ENCODE peak calls at places on chromosomes 1 and 21, in nine cellular contexts. V, N, R, D, X, U, M, O and Z are unnamed samples.

GRCh38 chr1:236338096-236338495 is 56.0 kb upstream of the EDARADD start:
- DNase-seq in V (no peak), N (no peak), R (peak), D (no peak), X (peak), U (no peak), M (no peak), O (no peak), Z (no peak)

GRCh38 chr1:199170711-199171110 is 531.9 kb downstream of the PTPRC start:
- DNase-seq in V (no peak), N (no peak), R (peak), D (no peak), X (no peak), U (no peak), M (no peak), O (no peak), Z (no peak)

GRCh38 chr21:28439852-28440251 is 552.8 kb downstream of the LTN1 start:
- DNase-seq in V (no peak), N (peak), R (no peak), D (no peak), X (no peak), U (no peak), M (no peak), O (no peak), Z (no peak)

GRCh38 chr21:21163904-21164303 is 165.7 kb downstream of the NCAM2 start:
- DNase-seq in V (no peak), N (peak), R (peak), D (peak), X (peak), U (peak), M (peak), O (peak), Z (peak)

GRCh38 chr1:227730630-227731151 is 4.4 kb downstream of the JMJD4 start:
- DNase-seq in V (no peak), N (no peak), R (no peak), D (no peak), X (no peak), U (peak), M (no peak), O (no peak), Z (no peak)

GRCh38 chr1:115261511-115261910 is 76.5 kb downstream of the NGF start:
- DNase-seq in V (no peak), N (no peak), R (no peak), D (no peak), X (no peak), U (no peak), M (no peak), O (no peak), Z (no peak)

GRCh38 chr1:55249646-55250398 is 34.7 kb upstream of the USP24 start:
- DNase-seq in V (no peak), N (no peak), R (no peak), D (no peak), X (no peak), U (no peak), M (no peak), O (no peak), Z (no peak)

GRCh38 chr1:246072456-246072855 is 434.6 kb downstream of the SMYD3 start:
- DNase-seq in V (no peak), N (no peak), R (no peak), D (no peak), X (no peak), U (no peak), M (no peak), O (no peak), Z (no peak)

GRCh38 chr1:117673405-117673804 is 67.6 kb downstream of the TENT5C start:
- DNase-seq in V (peak), N (peak), R (peak), D (no peak), X (peak), U (no peak), M (peak), O (no peak), Z (peak)

GRCh38 chr1:12477301-12477700 is 140.7 kb downstream of the DHRS3 start:
- DNase-seq in V (no peak), N (no peak), R (no peak), D (no peak), X (no peak), U (no peak), M (no peak), O (no peak), Z (no peak)

GRCh38 chr1:112877741-112878140 is 78.3 kb downstream of the SLC16A1 start:
- DNase-seq in V (no peak), N (no peak), R (no peak), D (no peak), X (peak), U (no peak), M (no peak), O (no peak), Z (no peak)

GRCh38 chr1:156727914-156728598 is at the start of gene METTL25B:
- DNase-seq in V (no peak), N (peak), R (peak), D (peak), X (peak), U (no peak), M (peak), O (peak), Z (peak)

GRCh38 chr1:248905949-248906740 is at the start of gene PGBD2:
- DNase-seq in V (no peak), N (peak), R (peak), D (peak), X (peak), U (peak), M (peak), O (peak), Z (peak)

GRCh38 chr1:2989185-2989584 is 32.1 kb upstream of the ACTRT2 start:
- DNase-seq in V (no peak), N (no peak), R (no peak), D (no peak), X (no peak), U (no peak), M (no peak), O (no peak), Z (no peak)

GRCh38 chr1:59669752-59670312 is 144.9 kb upstream of the HOOK1 start:
- DNase-seq in V (no peak), N (peak), R (no peak), D (peak), X (peak), U (no peak), M (peak), O (peak), Z (peak)

GRCh38 chr1:184302346-184302745 is 84.5 kb upstream of the C1orf21 start:
- DNase-seq in V (no peak), N (no peak), R (no peak), D (no peak), X (no peak), U (no peak), M (no peak), O (no peak), Z (no peak)
- H3K4me3 ChIP-seq in V (no peak), N (no peak), R (no peak), D (no peak), X (no peak), U (no peak), M (no peak), O (no peak), Z (no peak)

GRCh38 chr1:240619901-240620621 is 8.1 kb upstream of the GREM2 start:
- DNase-seq in V (no peak), N (no peak), R (no peak), D (no peak), X (no peak), U (no peak), M (no peak), O (no peak), Z (no peak)

GRCh38 chr1:240618946-240619345 is 7.0 kb upstream of the GREM2 start:
- DNase-seq in V (no peak), N (no peak), R (no peak), D (no peak), X (no peak), U (no peak), M (no peak), O (no peak), Z (no peak)

GRCh38 chr1:240619357-240619756 is 7.4 kb upstream of the GREM2 start:
- DNase-seq in V (no peak), N (no peak), R (no peak), D (no peak), X (no peak), U (no peak), M (no peak), O (no peak), Z (no peak)

GRCh38 chr1:240621249-240621648 is 9.3 kb upstream of the GREM2 start:
- DNase-seq in V (no peak), N (peak), R (peak), D (no peak), X (no peak), U (no peak), M (no peak), O (no peak), Z (no peak)
- TF ChIP-seq CTCF in V (no peak), N (no peak), R (no peak), D (no peak), X (no peak), U (no peak), M (no peak), O (no peak), Z (no peak)

DNA sequence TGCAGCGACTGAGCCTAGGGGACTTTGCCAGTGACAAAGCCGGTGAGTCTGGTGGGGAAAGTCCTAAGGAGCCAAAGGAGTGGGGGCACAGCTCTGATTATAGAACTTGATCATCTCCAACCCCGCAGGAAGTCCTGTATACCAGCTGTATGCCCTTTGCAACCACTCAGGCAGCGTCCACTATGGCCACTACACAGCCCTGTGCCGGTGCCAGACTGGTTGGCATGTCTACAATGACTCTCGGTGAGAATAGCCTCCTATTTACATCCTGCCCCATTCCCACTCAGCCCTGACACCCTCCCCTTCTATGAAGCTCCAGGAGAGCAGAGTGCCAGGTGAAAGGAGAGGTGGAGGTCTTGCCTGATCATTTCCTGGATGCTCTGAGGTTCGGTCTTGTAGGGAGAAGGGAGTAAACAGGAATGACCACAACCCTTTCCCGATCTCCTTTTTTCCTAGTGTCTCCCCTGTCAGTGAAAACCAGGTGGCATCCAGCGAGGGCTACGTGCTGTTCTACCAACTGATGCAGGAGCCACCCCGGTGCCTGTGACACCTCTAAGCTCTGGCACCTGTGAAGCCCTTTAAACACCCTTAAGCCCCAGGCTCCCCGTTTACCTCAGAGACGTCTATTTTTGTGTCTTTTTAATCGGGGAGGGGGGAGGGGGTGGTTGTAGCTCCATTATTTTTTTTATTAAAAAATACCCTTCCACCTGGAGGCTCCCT is 1.2 kb upstream of the PPOX start:
- DNase-seq in V (no peak), N (no peak), R (no peak), D (no peak), X (no peak), U (no peak), M (no peak), O (no peak), Z (no peak)
- H3K4me3 ChIP-seq in V (peak), N (peak), R (peak), D (peak), X (peak), U (peak), M (peak), O (peak), Z (peak)

GRCh38 chr21:34886554-34887385 is 162.3 kb downstream of the RUNX1 start:
- DNase-seq in V (no peak), N (no peak), R (no peak), D (no peak), X (peak), U (peak), M (peak), O (peak), Z (no peak)

GRCh38 chr21:34884346-34884929 is 164.7 kb downstream of the RUNX1 start:
- DNase-seq in V (no peak), N (no peak), R (no peak), D (no peak), X (no peak), U (no peak), M (no peak), O (no peak), Z (no peak)

GRCh38 chr21:34885125-34885524 is 164.0 kb downstream of the RUNX1 start:
- DNase-seq in V (no peak), N (no peak), R (no peak), D (no peak), X (no peak), U (no peak), M (no peak), O (no peak), Z (no peak)

GRCh38 chr21:34887729-34888568 is 161.2 kb downstream of the RUNX1 start:
- DNase-seq in V (peak), N (peak), R (peak), D (peak), X (peak), U (peak), M (peak), O (peak), Z (peak)

GRCh38 chr21:34885636-34886553 is 163.2 kb downstream of the RUNX1 start:
- DNase-seq in V (no peak), N (no peak), R (no peak), D (no peak), X (no peak), U (no peak), M (peak), O (peak), Z (peak)
- TF ChIP-seq CTCF in V (no peak), N (peak), R (no peak), D (no peak), X (peak), U (no peak), M (peak), O (peak), Z (no peak)

DNA sequence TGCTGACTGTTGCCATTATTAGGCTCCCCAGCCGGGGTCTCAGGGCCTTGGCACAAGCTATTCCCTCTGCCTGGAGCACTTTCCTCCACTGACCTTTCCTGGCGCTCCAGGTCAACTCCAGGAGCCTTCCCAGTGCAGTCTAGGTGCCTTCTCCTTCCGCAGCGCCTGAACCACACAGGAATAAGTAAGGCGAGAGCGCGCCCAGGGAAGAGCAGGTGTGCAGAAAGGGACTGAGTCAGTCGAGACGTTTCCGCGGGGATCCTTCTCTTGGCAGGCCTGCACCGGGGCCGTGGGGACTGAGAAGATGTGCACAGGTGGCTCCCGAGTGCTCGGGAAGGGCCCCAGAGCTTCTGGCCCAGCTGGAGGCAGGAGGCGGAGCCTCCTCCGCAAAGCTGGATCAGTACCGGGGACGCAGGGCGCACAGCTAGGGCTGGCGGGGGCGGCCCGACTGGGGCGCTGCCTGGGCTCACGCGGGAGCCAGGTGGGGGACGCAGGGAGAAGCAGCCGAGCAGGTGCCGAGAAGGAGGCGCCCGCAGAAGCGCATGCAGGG is 765 bp upstream of the BMP8A start:
- DNase-seq in V (no peak), N (no peak), R (no peak), D (no peak), X (no peak), U (peak), M (no peak), O (peak), Z (no peak)
- H3K4me3 ChIP-seq in V (peak), N (no peak), R (peak), D (peak), X (peak), U (peak), M (no peak), O (no peak), Z (no peak)